ENCODE peak calls at places on chromosomes 5 and 9, in seven cellular contexts. J is ovary; D is body of pancreas; S is CD4-positive, alpha-beta T cell; O is uterus; N is HCT116; M is GM12865. Y is an unnamed sample.

GRCh38 chr5:159412284-159413046 is 82.2 kb upstream of the IL12B start:
- DNase-seq in J (no peak), D (peak; percentile 16), S (peak; percentile 41), O (no peak), N (no peak), M (peak; percentile 76), Y (no peak)

GRCh38 chr5:87229780-87230179 is 37.9 kb upstream of the RASA1 start:
- DNase-seq in J (no peak), D (no peak), S (no peak), O (no peak), N (no peak), M (no peak), Y (no peak)

GRCh38 chr9:65420771-65421170 is 135.8 kb upstream of the FOXD4L5 start:
- DNase-seq in J (no peak), D (no peak), S (no peak), O (no peak), N (no peak), M (no peak), Y (no peak)

GRCh38 chr5:149143470-149143869 is 2.2 kb downstream of the ABLIM3 start:
- DNase-seq in J (no peak), D (peak; percentile 31), S (no peak), O (peak; percentile 49), N (no peak), M (no peak), Y (no peak)

GRCh38 chr5:35436441-35437057 is 181.1 kb upstream of the SPEF2 start:
- DNase-seq in J (no peak), D (peak; percentile 59), S (no peak), O (no peak), N (peak; percentile 13), M (peak; percentile 52), Y (peak; percentile 39)

GRCh38 chr5:159166416-159166815 is 42.9 kb downstream of the RNF145 start:
- DNase-seq in J (no peak), D (no peak), S (no peak), O (no peak), N (no peak), M (no peak), Y (no peak)

GRCh38 chr9:110807956-110808598 is 139.5 kb downstream of the MUSK start:
- DNase-seq in J (no peak), D (no peak), S (no peak), O (no peak), N (no peak), M (peak; percentile 92), Y (no peak)

GRCh38 chr9:105637787-105638395 is 24.4 kb upstream of the TAL2 start:
- DNase-seq in J (no peak), D (no peak), S (no peak), O (no peak), N (no peak), M (no peak), Y (no peak)

GRCh38 chr9:116276651-116277121 is 123.1 kb downstream of the PAPPA start:
- DNase-seq in J (no peak), D (no peak), S (no peak), O (no peak), N (no peak), M (no peak), Y (no peak)

DNA sequence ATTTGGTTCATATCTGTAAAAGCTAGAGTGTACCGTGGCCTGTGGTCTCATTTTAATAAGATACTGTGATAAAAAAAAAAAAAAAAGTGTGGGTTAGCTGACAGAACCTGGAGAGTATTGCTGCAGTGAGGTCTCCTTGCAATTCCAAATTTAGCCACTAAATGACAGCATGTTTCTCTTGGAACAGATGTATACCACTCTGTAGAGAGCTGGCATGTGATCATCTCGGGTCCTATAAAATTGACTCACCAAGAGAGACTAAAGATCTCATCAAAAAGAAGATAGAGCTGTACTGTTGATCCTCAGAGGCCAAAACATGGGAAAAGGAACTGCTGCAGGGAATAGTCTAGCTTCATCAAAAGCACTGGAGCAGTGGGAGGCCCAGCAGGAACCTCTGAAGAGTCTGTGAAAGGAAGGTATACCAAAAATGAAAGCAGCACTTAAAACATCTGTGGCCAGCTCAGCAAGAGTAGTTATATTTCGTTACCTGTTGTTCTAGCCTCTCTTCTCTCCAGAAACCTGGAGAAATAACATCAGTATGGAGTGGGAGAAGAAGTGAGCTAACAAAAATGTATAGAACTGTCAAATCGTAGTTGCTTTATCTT is 826.8 kb downstream of the EFNA5 start:
- DNase-seq in J (no peak), D (no peak), S (no peak), O (no peak), N (peak; percentile 13), M (peak; percentile 15), Y (no peak)
- TF ChIP-seq CTCF in J (no peak), D (no peak), S (no peak), O (no peak), N (peak; percentile 33), M (no peak), Y (peak; percentile 54)

GRCh38 chr5:172453206-172453985 is 929 bp downstream of the SH3PXD2B start:
- DNase-seq in J (peak; percentile 70), D (peak; percentile 55), S (no peak), O (peak; percentile 69), N (peak; percentile 24), M (no peak), Y (peak; percentile 63)
- TF ChIP-seq CTCF in J (peak; percentile 79), D (peak; percentile 26), S (no peak), O (peak; percentile 80), N (peak; percentile 60), M (no peak), Y (peak; percentile 47)

GRCh38 chr5:133552925-133553525 is 59.3 kb downstream of the FSTL4 start:
- DNase-seq in J (no peak), D (peak; percentile 55), S (peak; percentile 25), O (no peak), N (peak; percentile 41), M (peak; percentile 65), Y (peak; percentile 80)
- TF ChIP-seq CTCF in J (no peak), D (peak; percentile 42), S (peak; percentile 64), O (peak; percentile 9), N (peak; percentile 91), M (peak; percentile 85), Y (peak; percentile 88)

GRCh38 chr5:425714-426113 is 17.3 kb upstream of the EXOC3 start:
- DNase-seq in J (no peak), D (no peak), S (no peak), O (no peak), N (no peak), M (no peak), Y (no peak)
- TF ChIP-seq CTCF in J (no peak), D (no peak), S (peak; percentile 55), O (no peak), N (no peak), M (no peak), Y (no peak)

DNA sequence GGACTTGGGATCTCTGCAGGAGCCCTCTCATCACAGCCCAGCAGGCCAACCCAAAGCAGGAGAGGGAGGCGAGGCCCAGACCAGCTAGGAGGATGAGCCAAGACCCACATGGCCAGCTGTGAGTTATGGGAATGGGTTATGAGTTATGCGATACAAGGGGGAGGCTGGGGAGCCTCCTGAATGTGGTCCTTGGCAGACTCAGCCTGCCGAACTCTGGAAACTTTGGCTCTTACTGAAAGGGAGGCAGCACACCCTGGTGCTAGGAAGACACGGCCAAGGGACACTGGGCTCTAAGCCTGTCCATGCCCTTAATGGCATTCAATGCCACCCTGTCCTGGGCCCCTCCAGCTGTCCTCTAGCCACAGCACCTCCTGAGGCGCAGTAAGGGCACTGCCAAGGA is 7.7 kb upstream of the VAV2 start:
- DNase-seq in J (no peak), D (no peak), S (no peak), O (peak; percentile 45), N (no peak), M (no peak), Y (no peak)
- TF ChIP-seq CTCF in J (no peak), D (no peak), S (no peak), O (no peak), N (no peak), M (no peak), Y (no peak)

GRCh38 chr5:179210478-179210877 is 134.8 kb downstream of the ADAMTS2 start:
- DNase-seq in J (no peak), D (no peak), S (no peak), O (no peak), N (no peak), M (no peak), Y (no peak)

GRCh38 chr5:179211076-179211475 is 134.2 kb downstream of the ADAMTS2 start:
- DNase-seq in J (no peak), D (no peak), S (no peak), O (no peak), N (no peak), M (no peak), Y (no peak)

GRCh38 chr5:179214678-179215077 is 130.6 kb downstream of the ADAMTS2 start:
- DNase-seq in J (no peak), D (no peak), S (no peak), O (no peak), N (no peak), M (no peak), Y (no peak)

GRCh38 chr5:179211631-179212030 is 133.6 kb downstream of the ADAMTS2 start:
- DNase-seq in J (no peak), D (no peak), S (no peak), O (no peak), N (no peak), M (no peak), Y (no peak)

GRCh38 chr5:179212870-179213269 is 132.4 kb downstream of the ADAMTS2 start:
- DNase-seq in J (no peak), D (no peak), S (no peak), O (no peak), N (no peak), M (no peak), Y (no peak)
- TF ChIP-seq CTCF in J (no peak), D (no peak), S (no peak), O (no peak), N (no peak), M (no peak), Y (no peak)